ENCODE peak calls at places on chromosome 12, in seven cellular contexts. D, I, Z, V, M, T and X are unnamed samples.
A peak's percentile ranks its signal among the peaks of the same experiment; 100 is the strongest.

GRCh38 chr12:96237465-96238077 is 43.4 kb downstream of the ELK3 start:
- DNase-seq in D (peak; percentile 93), I (peak; percentile 96), Z (no peak), V (no peak), M (no peak), T (peak; percentile 73), X (peak; percentile 81)

GRCh38 chr12:100799770-100800169 is 5.2 kb downstream of the ANO4 start:
- DNase-seq in D (peak; percentile 27), I (no peak), Z (no peak), V (no peak), M (no peak), T (no peak), X (no peak)

GRCh38 chr12:15603461-15604085 is 185.6 kb downstream of the EPS8 start:
- DNase-seq in D (no peak), I (no peak), Z (no peak), V (no peak), M (no peak), T (no peak), X (no peak)

GRCh38 chr12:69904761-69905160 is 79.7 kb downstream of the MYRFL start:
- DNase-seq in D (no peak), I (no peak), Z (no peak), V (no peak), M (no peak), T (no peak), X (no peak)

GRCh38 chr12:115871714-115872113 is 405.8 kb downstream of the MED13L start:
- DNase-seq in D (peak; percentile 72), I (no peak), Z (peak; percentile 58), V (no peak), M (no peak), T (no peak), X (no peak)

GRCh38 chr12:113247123-113248045 is 26.1 kb downstream of the TPCN1 start:
- DNase-seq in D (peak; percentile 48), I (peak; percentile 67), Z (no peak), V (no peak), M (no peak), T (no peak), X (no peak)

GRCh38 chr12:67271976-67272375 is 2.8 kb downstream of the CAND1 start:
- DNase-seq in D (no peak), I (no peak), Z (no peak), V (no peak), M (no peak), T (no peak), X (no peak)

GRCh38 chr12:78088391-78088832 is 257.7 kb downstream of the NAV3 start:
- DNase-seq in D (no peak), I (peak; percentile 73), Z (no peak), V (no peak), M (no peak), T (no peak), X (no peak)

GRCh38 chr12:88572785-88573565 is 7.3 kb downstream of the KITLG start:
- DNase-seq in D (no peak), I (peak; percentile 21), Z (no peak), V (no peak), M (no peak), T (no peak), X (no peak)

GRCh38 chr12:4379410-4379809 is at the start of gene FGF23:
- DNase-seq in D (peak; percentile 10), I (peak; percentile 30), Z (no peak), V (no peak), M (no peak), T (no peak), X (no peak)
- H3K27me3 ChIP-seq in D (peaks cover 84% of the 10 kb centered on the region), I (peaks cover 1% of the 10 kb centered on the region), Z (peaks cover 68% of the 10 kb centered on the region), V (no peaks in the 10 kb centered on the region), M (no peaks in the 10 kb centered on the region), T (no peaks in the 10 kb centered on the region), X (peaks cover 2% of the 10 kb centered on the region)

GRCh38 chr12:124694846-124695497 is 127.6 kb upstream of the NCOR2 start:
- DNase-seq in D (no peak), I (peak; percentile 90), Z (no peak), V (no peak), M (no peak), T (peak; percentile 46), X (no peak)
- H3K27ac ChIP-seq in D (no peak overlapping the region), I (peak overlapping the region; percentile 65), Z (no peak overlapping the region), V (no peak overlapping the region), M (no peak overlapping the region), T (peak overlapping the region; percentile 53), X (no peak overlapping the region)

DNA sequence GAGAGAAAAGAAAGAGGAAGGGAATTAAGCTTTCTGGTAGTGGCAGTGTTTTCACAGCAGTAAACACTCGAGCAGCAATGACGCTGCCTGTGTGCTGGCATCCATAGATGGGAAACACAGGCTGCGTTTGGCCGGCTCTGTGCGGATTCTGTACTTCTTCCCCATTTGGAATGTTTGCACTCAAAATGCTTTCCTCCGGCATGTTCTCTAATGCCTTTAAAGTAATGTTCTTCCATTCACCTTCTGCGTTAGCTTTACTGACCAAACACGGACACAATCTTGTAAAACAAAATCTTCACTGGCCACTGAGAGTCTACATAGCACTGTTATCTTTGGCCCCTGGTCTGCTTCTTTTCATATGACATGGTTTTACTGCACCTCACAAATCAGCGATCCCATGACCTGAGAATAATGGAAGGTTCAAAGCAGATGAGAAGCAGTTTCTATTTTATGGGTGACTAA is 31.4 kb downstream of the DCP1B start:
- DNase-seq in D (no peak), I (peak; percentile 65), Z (no peak), V (no peak), M (no peak), T (no peak), X (peak; percentile 20)
- H3K4me3 ChIP-seq in D (no peak overlapping the region), I (no peak overlapping the region), Z (no peak overlapping the region), V (no peak overlapping the region), M (no peak overlapping the region), T (no peak overlapping the region), X (peak overlapping the region; percentile 18)

GRCh38 chr12:53740130-53740491 is 11.7 kb downstream of the CISTR start:
- DNase-seq in D (no peak), I (no peak), Z (no peak), V (no peak), M (no peak), T (no peak), X (no peak)

GRCh38 chr12:53737494-53737808 is 10.2 kb upstream of the CALCOCO1 start:
- DNase-seq in D (no peak), I (no peak), Z (no peak), V (no peak), M (no peak), T (no peak), X (no peak)

GRCh38 chr12:53738834-53739284 is 11.6 kb upstream of the CALCOCO1 start:
- DNase-seq in D (no peak), I (no peak), Z (no peak), V (no peak), M (no peak), T (no peak), X (no peak)

GRCh38 chr12:53737951-53738833 is 10.9 kb upstream of the CALCOCO1 start:
- DNase-seq in D (no peak), I (no peak), Z (no peak), V (no peak), M (no peak), T (no peak), X (no peak)

GRCh38 chr12:53739285-53740129 is 12.3 kb upstream of the CALCOCO1 start:
- DNase-seq in D (no peak), I (no peak), Z (no peak), V (no peak), M (no peak), T (no peak), X (no peak)
- H3K27me3 ChIP-seq in D (peaks cover 11% of the 10 kb centered on the region), I (peaks cover 74% of the 10 kb centered on the region), Z (no peaks in the 10 kb centered on the region), V (no peaks in the 10 kb centered on the region), M (no peaks in the 10 kb centered on the region), T (peaks cover 31% of the 10 kb centered on the region), X (peaks cover 79% of the 10 kb centered on the region)

GRCh38 chr12:131941116-131941986 is 8.4 kb upstream of the EP400 start:
- DNase-seq in D (no peak), I (no peak), Z (no peak), V (no peak), M (no peak), T (no peak), X (no peak)

GRCh38 chr12:131938082-131938481 is 9.0 kb downstream of the PUS1 start:
- DNase-seq in D (no peak), I (no peak), Z (no peak), V (no peak), M (no peak), T (no peak), X (no peak)

GRCh38 chr12:131941987-131942341 is 7.8 kb upstream of the EP400 start:
- DNase-seq in D (no peak), I (no peak), Z (no peak), V (no peak), M (no peak), T (no peak), X (no peak)

GRCh38 chr12:131940121-131940520 is 9.6 kb upstream of the EP400 start:
- DNase-seq in D (no peak), I (no peak), Z (no peak), V (no peak), M (no peak), T (no peak), X (no peak)

DNA sequence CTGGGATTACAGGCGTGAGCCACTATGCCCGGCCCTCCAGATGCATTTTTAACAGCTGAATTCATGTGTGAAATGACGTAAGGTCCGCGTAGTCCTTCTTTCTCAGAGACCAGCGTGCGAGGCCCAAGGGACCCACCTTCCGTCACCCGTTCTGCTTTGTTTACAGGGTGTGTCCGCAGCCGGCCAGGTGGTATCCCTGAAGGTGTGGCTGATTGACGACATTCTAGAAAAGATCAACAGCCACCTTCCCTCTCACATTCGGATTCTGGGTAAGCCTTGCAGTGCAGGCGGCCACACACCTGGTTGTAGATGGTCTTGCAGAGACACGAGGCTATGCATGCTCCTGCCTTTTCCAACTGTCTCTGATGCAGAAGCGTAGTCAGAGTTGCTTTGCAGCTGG is 9.9 kb downstream of the PUS1 start:
- DNase-seq in D (no peak), I (no peak), Z (no peak), V (no peak), M (no peak), T (no peak), X (no peak)
- H3K27ac ChIP-seq in D (no peak overlapping the region), I (no peak overlapping the region), Z (no peak overlapping the region), V (no peak overlapping the region), M (no peak overlapping the region), T (no peak overlapping the region), X (no peak overlapping the region)

GRCh38 chr12:43292699-43293098 is 259.3 kb downstream of the ADAMTS20 start:
- DNase-seq in D (peak; percentile 38), I (peak; percentile 93), Z (no peak), V (no peak), M (no peak), T (no peak), X (no peak)
- H3K4me3 ChIP-seq in D (no peak overlapping the region), I (no peak overlapping the region), Z (no peak overlapping the region), V (no peak overlapping the region), M (no peak overlapping the region), T (no peak overlapping the region), X (no peak overlapping the region)

GRCh38 chr12:106138646-106139421 is at the start of gene NUAK1:
- DNase-seq in D (peak; percentile 54), I (peak; percentile 86), Z (no peak), V (peak; percentile 45), M (peak; percentile 82), T (peak; percentile 79), X (no peak)
- H3K27me3 ChIP-seq in D (no peaks in the 10 kb centered on the region), I (no peaks in the 10 kb centered on the region), Z (no peaks in the 10 kb centered on the region), V (no peaks in the 10 kb centered on the region), M (no peaks in the 10 kb centered on the region), T (no peaks in the 10 kb centered on the region), X (no peaks in the 10 kb centered on the region)